ENCODE peak calls at places on chromosomes 2 and 18, in six cellular contexts. E, B, G, W, Z and D are unnamed samples.

GRCh38 chr18:25181581-25181980 is 170.4 kb downstream of the ZNF521 start:
- DNase-seq in Z (no peak), W (no peak), B (no peak), E (no peak), G (no peak), D (no peak)

GRCh38 chr2:74516070-74516633 is 1.9 kb downstream of the TLX2 start:
- DNase-seq in E (no peak), G (peak; percentile 82), Z (peak; percentile 37), W (no peak), B (no peak), D (no peak)

GRCh38 chr2:12718662-12719399 is 2.1 kb downstream of the TRIB2 start:
- DNase-seq in E (no peak), G (no peak), W (peak; percentile 17), Z (no peak), B (no peak), D (no peak)

GRCh38 chr18:42047721-42048120 is 92.7 kb downstream of the PIK3C3 start:
- DNase-seq in B (no peak), E (no peak), Z (no peak), G (no peak), W (no peak), D (peak; percentile 22)

GRCh38 chr2:120400546-120400945 is 54.6 kb downstream of the INHBB start:
- DNase-seq in G (no peak), W (no peak), Z (no peak), B (no peak), E (no peak), D (no peak)

GRCh38 chr2:168915433-168916328 is 14.6 kb downstream of the G6PC2 start:
- DNase-seq in G (no peak), B (no peak), W (no peak), E (no peak), Z (no peak), D (no peak)

GRCh38 chr2:18932864-18933263 is 343.5 kb upstream of the NT5C1B start:
- DNase-seq in E (no peak), W (no peak), G (no peak), Z (no peak), B (peak; percentile 62), D (no peak)

GRCh38 chr18:77899972-77900754 is 650.5 kb downstream of the GALR1 start:
- DNase-seq in Z (peak; percentile 52), E (no peak), B (peak; percentile 7), W (no peak), G (peak; percentile 59), D (no peak)

GRCh38 chr2:44997948-44998347 is 11.3 kb downstream of the SIX2 start:
- DNase-seq in B (no peak), E (no peak), G (no peak), Z (no peak), W (no peak), D (peak; percentile 13)

GRCh38 chr2:140201572-140201971 is 1421.4 kb upstream of the NXPH2 start:
- DNase-seq in Z (no peak), E (no peak), B (no peak), W (no peak), G (no peak), D (no peak)

GRCh38 chr2:180747728-180748127 is 232.7 kb upstream of the UBE2E3 start:
- DNase-seq in Z (no peak), G (no peak), B (peak; percentile 16), E (no peak), W (no peak), D (no peak)

GRCh38 chr2:145927398-145927951 is 1407.6 kb upstream of the ZEB2 start:
- DNase-seq in B (no peak), G (no peak), E (no peak), Z (no peak), W (no peak), D (no peak)

GRCh38 chr2:147094077-147094476 is 750.8 kb upstream of the ACVR2A start:
- DNase-seq in Z (no peak), E (no peak), G (no peak), B (no peak), W (no peak), D (no peak)

GRCh38 chr18:31505161-31505560 is 7.2 kb downstream of the DSG2 start:
- DNase-seq in Z (no peak), B (no peak), G (no peak), E (no peak), W (no peak), D (no peak)

GRCh38 chr2:160651416-160652200 is 158.0 kb upstream of the RBMS1 start:
- DNase-seq in E (no peak), G (no peak), W (no peak), Z (no peak), B (peak; percentile 13), D (no peak)

GRCh38 chr2:193482557-193482956 is 1287.8 kb upstream of the TMEFF2 start:
- DNase-seq in G (peak; percentile 18), E (no peak), Z (no peak), W (no peak), B (no peak), D (no peak)

GRCh38 chr2:41180392-41180791 is 728.5 kb upstream of the SLC8A1 start:
- DNase-seq in G (no peak), E (no peak), Z (no peak), B (no peak), W (no peak), D (no peak)
- TF ChIP-seq CTCF in G (no peak), E (no peak), Z (no peak), B (no peak), W (no peak), D (no peak)

GRCh38 chr2:187500585-187501359 is 52.7 kb upstream of the CALCRL start:
- DNase-seq in E (no peak), W (no peak), B (peak; percentile 57), Z (no peak), G (peak; percentile 26), D (peak; percentile 55)

GRCh38 chr2:187499941-187500532 is 52.0 kb upstream of the CALCRL start:
- DNase-seq in Z (peak; percentile 45), B (peak; percentile 77), G (peak; percentile 63), W (peak; percentile 50), E (no peak), D (peak; percentile 62)

GRCh38 chr2:187493877-187494568 is 46.0 kb upstream of the CALCRL start:
- DNase-seq in G (no peak), E (no peak), Z (no peak), B (no peak), W (no peak), D (no peak)

GRCh38 chr2:187497140-187497539 is 49.1 kb upstream of the CALCRL start:
- DNase-seq in G (no peak), E (no peak), Z (no peak), W (no peak), B (no peak), D (no peak)

DNA sequence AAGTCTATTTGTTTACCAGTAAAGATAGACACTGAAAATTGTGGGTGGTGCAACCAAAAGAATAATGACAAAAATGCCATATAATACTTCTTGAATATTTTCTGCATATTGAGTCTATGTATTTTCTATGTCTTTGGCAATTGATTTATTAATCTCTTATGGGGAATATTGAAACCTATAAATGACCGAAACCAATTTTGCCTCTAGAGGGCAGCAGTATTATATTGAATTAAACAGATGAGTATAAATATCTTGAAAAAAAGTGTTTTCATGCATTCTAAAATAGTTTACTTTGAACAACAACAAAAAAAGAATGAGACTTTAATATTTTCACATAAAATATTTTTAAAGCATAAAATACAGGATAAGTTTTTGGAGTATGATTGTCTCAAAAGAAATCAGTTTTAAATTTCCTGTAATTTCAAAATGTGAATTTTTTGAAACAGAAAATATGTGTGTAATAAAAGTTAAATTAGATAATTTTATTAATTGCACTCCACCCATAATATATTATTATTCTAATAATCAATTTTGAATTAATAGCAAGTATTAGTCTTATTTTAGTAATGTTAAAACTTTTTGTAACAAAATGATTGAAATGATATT is 49.9 kb upstream of the CALCRL start:
- DNase-seq in Z (no peak), G (no peak), B (peak; percentile 34), W (peak; percentile 11), E (no peak), D (no peak)
- TF ChIP-seq CTCF in Z (peak; percentile 80), G (peak; percentile 22), B (peak; percentile 56), W (peak; percentile 93), E (no peak), D (peak; percentile 85)

GRCh38 chr2:69208023-69208595 is 178.9 kb downstream of the GFPT1 start:
- DNase-seq in W (no peak), Z (no peak), G (peak; percentile 14), B (no peak), E (no peak), D (no peak)
- TF ChIP-seq CTCF in W (peak; percentile 26), Z (no peak), G (peak; percentile 12), B (peak; percentile 26), E (peak; percentile 17), D (peak; percentile 62)

DNA sequence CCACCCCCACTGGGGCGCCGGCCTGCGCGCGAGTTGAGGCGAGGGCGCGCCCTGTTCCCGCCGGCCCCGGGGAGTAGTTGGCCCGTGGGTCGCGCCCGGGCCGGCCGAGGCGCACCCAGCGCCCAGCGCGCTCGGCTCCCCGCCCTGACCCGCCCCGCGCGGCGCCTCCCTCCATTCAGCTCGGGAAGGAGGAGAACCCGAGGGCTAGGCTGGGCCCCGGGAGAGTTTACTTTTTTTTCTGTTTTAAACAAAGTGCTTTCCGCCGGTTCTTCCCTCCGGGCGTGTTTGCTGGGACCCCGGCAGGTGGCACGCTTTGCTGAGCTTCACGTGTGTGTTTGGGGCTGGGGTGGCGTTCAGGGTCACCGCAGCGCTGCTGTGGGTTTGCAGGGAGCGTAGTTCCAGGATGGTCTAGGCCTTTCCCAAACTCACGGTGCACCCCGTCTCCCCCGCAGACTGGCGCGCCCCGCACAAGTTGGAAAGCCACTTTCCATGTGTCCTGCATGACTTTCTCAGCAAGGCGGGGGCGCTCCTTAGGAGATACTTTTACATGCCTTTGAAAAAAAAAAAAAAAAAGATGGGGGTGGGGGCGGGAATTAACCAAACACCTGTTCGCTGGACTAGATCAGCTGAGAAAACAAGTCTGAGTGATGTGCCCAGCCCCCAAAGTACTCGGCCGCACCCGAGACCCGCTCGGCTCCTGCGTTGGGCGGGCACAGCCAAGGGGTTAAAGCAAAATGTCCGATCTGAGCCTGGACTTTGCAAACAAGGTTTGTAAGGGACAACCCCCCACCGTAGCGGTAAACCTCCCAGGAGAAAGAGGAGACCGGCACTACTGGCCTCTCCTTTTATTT is 829 bp downstream of the ITGA6 start:
- DNase-seq in W (no peak), E (no peak), B (peak; percentile 37), Z (peak; percentile 55), G (peak; percentile 10), D (no peak)
- TF ChIP-seq CTCF in W (no peak), E (no peak), B (peak; percentile 24), Z (peak; percentile 29), G (no peak), D (no peak)

DNA sequence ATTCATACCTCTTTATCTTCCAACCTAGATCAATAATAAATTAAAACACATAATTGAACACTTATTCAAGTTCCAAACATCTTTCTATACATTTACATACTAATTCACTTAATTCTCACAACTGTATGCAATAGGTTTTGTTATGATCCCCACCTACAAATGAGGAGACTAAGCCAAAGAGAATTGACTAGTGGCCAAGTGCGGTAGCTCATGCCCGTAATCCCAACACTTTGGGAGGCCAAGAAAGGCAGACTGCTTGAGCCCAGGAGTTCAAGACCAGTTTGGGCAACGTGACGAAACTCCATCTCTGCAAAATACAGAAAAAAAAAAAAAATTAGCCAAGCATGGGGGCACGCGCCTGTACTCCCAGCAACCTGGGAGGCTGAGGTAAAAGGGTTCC is 36.8 kb downstream of the KCNG3 start:
- DNase-seq in E (no peak), Z (no peak), W (no peak), B (no peak), G (peak; percentile 8), D (no peak)
- TF ChIP-seq CTCF in E (no peak), Z (peak; percentile 44), W (peak; percentile 56), B (no peak), G (peak; percentile 16), D (peak; percentile 48)